ENCODE peak calls at places on chromosomes 4 and X, in six cellular contexts. N is suprapubic skin, R is coronary artery, W is astrocyte, E is psoas muscle, D is testis. X is an unnamed sample.

GRCh38 chrX:45767021-45767491 is 566.4 kb upstream of the DIPK2B start:
- DNase-seq in D (no peak), W (peak), R (no peak), E (no peak), N (no peak), X (no peak)

GRCh38 chrX:108224727-108225455 is 133.3 kb downstream of the ATG4A start:
- DNase-seq in R (no peak), D (peak), E (peak), N (no peak), W (peak), X (no peak)

GRCh38 chrX:151789179-151789800 is 54.7 kb downstream of the CNGA2 start:
- DNase-seq in R (no peak), W (peak), N (peak), E (peak), D (no peak), X (no peak)

GRCh38 chrX:25344191-25344936 is 328.6 kb upstream of the ARX start:
- DNase-seq in N (no peak), D (no peak), E (no peak), R (no peak), W (no peak), X (no peak)

GRCh38 chr4:88526221-88526815 is 2.7 kb upstream of the PYURF start:
- DNase-seq in W (no peak), E (no peak), N (no peak), R (no peak), D (no peak), X (no peak)

GRCh38 chr4:53555111-53555510 is 36.2 kb downstream of the LNX1 start:
- DNase-seq in W (no peak), E (no peak), R (no peak), N (no peak), D (no peak), X (no peak)

GRCh38 chr4:41258783-41259182 is 2.1 kb downstream of the UCHL1 start:
- DNase-seq in W (peak), N (no peak), D (peak), R (no peak), E (no peak), X (no peak)

GRCh38 chrX:77793950-77794349 is 7.9 kb upstream of the ATRX start:
- DNase-seq in D (no peak), R (no peak), E (no peak), W (no peak), N (no peak), X (no peak)

GRCh38 chrX:68832101-68832416 is 3.2 kb downstream of the EFNB1 start:
- DNase-seq in N (peak), D (peak), R (peak), E (peak), W (peak), X (no peak)

DNA sequence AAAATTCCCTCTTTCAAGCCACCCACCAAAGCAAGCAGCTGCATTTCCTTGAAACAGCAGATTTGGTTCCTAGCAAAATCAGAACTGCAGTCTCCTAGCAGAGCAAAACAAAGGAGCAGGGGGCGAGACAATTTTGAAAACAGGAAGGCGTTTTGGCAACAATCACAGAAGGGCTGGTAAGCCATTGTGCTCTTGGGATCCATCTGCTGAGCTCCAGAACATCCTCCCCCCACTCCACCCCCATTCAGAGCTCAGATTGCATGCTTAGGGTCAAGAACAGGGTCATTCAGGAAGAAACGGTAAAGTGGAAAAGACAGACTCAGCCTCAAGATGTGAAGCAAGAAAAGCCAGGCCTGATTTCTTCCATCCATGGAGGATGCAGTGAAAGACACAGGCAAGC is 7.6 kb upstream of the PCDH19 start:
- DNase-seq in D (no peak), W (no peak), N (no peak), E (no peak), R (no peak), X (no peak)
- H3K27ac ChIP-seq in D (no peak), W (no peak), N (no peak), E (no peak), R (no peak), X (no peak)

DNA sequence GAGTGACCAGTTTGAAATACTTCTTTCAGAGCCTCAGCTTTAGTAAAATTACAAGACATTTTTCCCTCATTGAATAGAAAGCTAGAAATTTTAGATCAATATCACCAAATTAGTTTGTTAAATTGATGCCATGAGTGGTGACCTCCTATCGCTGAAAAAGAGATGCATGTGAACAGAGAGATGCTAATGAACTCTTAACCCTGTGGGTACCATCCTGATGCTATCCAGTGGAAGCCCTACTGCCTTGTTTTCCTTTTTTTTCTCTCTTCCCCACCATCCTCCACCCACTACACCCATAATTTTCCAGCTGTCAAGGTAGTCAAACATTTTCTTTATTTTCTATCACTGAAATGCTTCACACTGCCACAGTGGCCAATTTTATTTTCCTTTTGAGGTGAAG is 61.9 kb downstream of the PPEF1 start:
- DNase-seq in W (no peak), D (no peak), E (no peak), N (no peak), R (no peak), X (no peak)
- TF ChIP-seq CTCF in W (no peak), D (no peak), E (no peak), N (no peak), R (no peak), X (no peak)

GRCh38 chrX:153520286-153520917 is 3.0 kb downstream of the ATP2B3 start:
- DNase-seq in D (no peak), E (no peak), W (no peak), R (no peak), N (no peak), X (no peak)

GRCh38 chrX:153516055-153516454 is 1.4 kb upstream of the ATP2B3 start:
- DNase-seq in R (no peak), E (no peak), W (no peak), D (no peak), N (no peak), X (no peak)

GRCh38 chrX:153517421-153517820 is at the start of gene ATP2B3:
- DNase-seq in R (no peak), D (no peak), W (no peak), E (no peak), N (no peak), X (no peak)

GRCh38 chrX:153519569-153520285 is 2.3 kb downstream of the ATP2B3 start:
- DNase-seq in N (no peak), R (no peak), W (no peak), D (no peak), E (no peak), X (no peak)

DNA sequence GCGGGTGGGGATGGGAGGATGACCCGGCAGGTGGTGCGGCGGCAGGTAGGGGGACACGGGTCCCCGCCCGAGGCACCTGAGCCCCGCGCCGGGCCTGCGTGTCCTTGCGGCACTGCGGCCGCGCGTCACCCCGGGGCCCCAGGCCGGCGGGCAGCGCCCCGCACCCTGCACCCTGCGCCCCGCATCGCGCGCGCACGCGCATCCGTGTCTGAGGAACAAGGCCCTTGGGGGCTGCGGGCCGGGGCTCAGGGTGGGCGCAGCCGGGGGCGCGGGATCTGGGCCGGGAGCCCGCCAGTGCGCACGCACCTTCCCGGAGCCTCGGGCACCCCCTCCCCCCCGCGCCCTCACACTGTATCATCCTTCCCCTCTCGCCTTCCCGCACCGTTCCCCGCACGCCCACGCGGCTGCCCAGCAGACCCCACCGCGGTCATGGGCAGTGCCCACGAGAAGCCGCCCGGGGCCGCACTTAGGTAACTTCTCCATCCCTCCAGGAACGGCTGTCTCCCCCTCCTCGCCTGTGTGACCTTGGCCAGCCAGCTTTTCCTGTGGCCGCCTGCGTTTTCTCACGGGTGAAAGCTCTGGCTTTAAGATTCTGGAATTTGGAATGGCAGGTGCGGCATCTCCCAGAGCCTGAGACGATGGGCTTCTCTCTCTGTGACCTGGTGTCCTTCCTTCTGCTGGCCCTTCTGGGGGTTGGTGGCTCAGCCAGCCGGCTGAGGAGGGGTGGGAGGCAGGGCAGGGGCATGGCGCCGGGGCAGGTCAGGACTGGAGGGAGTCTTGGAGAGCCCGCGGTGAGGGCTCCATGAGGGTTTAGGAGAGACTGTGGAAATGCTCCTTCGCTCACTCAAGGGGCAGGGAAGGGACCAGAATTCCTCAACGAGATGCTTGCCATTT is 746 bp downstream of the ATP2B3 start:
- DNase-seq in D (no peak), R (no peak), N (no peak), E (no peak), W (no peak), X (no peak)
- H3K4me3 ChIP-seq in D (no peak), R (peak), N (no peak), E (no peak), W (no peak), X (no peak)

DNA sequence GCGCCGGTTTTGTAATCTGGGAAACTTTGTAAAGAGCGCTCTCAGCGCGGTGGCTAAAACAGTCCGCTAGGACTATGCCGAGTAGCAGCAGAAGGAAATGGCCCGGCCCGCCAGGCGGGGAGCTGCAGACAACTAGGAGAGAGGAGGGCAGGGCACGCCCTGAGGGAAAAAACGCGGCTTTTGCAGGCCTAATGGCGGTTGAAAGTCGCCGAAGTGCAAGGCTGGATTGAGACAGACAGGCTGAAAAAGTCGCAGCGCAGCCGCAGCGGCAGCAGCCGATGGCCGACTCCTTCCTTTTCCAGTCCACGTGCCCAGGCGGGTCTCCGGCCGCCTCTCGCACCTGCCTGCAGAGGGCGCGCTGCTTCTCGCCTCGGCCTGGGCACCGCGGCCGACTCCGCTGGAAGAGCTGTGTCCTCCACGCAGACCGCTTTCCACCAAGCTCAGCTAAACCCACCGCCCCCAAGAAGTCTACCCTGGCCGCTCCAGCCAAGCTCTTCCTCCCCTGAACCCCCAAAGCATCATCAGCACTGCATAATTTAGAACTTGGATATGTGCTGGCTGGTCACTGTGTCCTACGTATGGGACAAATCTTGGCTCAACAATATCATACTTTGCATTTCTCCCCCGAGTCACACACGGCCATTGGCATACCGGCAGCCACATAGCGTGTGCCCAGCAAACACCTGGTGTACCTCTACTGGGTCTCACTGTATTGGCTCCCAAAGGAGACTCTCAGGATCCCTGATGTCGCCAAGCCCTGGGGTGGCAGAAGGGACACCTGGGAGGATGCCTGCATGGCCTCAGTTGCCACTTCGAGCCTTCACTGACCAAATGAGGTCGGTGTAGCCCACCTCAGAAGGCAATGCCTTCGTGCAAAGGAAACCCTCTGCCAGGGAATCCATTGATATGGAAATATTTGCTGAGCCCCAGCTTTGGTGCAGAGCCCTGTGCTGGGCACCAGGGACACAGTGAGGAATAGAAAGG is 14.5 kb downstream of the SLC25A5 start:
- DNase-seq in E (peak), W (peak), N (peak), R (peak), D (peak), X (no peak)
- H3K27ac ChIP-seq in E (peak), W (no peak), N (peak), R (no peak), D (no peak), X (peak)

DNA sequence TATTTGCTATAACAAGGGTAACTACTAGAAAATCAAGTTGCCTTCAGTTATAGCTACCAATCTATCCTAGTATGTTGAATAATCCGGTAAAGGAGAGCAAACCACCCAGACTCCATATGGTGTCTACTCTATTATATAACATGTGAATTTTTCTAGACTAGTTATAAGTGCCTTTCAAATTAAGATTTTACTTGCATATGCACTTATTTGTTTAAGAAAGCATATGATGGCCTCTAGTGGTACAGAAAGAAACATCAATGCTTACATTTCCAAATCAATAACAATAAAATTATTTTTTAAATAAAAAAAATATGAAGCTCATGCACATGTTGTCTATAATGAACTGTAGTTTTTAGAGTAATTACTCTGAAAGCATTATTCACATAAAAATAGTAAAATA is 1516.4 kb upstream of the PABPC4L start:
- DNase-seq in N (no peak), W (no peak), E (no peak), D (no peak), R (no peak), X (no peak)
- TF ChIP-seq CTCF in N (no peak), W (no peak), E (no peak), D (no peak), R (no peak), X (no peak)

GRCh38 chr4:76952071-76952470 is 2.5 kb downstream of the SEPTIN11 start:
- DNase-seq in W (peak), R (no peak), N (no peak), D (no peak), E (no peak), X (no peak)
- H3K4me3 ChIP-seq in W (peak), R (no peak), N (no peak), D (no peak), E (no peak), X (peak)

DNA sequence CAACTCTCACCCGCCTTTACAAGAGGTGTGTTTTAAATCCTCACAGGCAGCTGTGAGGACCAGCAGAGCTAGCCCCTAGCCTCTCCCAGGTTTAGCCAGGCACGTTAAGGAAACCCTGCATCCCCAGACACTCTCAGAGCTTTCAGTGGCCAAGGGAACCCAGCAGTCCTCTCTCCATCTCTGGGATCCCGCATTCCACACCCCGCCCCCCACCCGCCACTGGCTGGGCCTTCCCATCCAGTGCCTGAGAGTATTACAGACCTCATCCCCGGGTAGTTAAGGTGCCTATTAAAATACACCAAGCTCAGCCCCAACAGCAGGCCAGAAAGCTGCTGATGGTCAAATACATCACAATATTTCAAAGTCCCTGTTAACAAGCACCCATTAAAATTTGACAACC is 256.2 kb downstream of the BCOR start:
- DNase-seq in E (no peak), W (no peak), N (no peak), D (no peak), R (no peak), X (no peak)
- H3K27ac ChIP-seq in E (no peak), W (no peak), N (no peak), D (no peak), R (peak), X (no peak)

GRCh38 chr4:78707268-78707667 is 68.9 kb upstream of the BMP2K start:
- DNase-seq in E (no peak), N (no peak), W (no peak), R (no peak), D (no peak), X (no peak)

GRCh38 chr4:78710536-78710935 is 65.6 kb upstream of the BMP2K start:
- DNase-seq in W (peak), N (no peak), R (no peak), E (no peak), D (no peak), X (no peak)

GRCh38 chr4:78706302-78706701 is 69.8 kb upstream of the BMP2K start:
- DNase-seq in W (peak), R (no peak), N (no peak), D (no peak), E (no peak), X (no peak)

GRCh38 chr4:78704981-78705757 is 71.0 kb upstream of the BMP2K start:
- DNase-seq in E (no peak), D (peak), R (no peak), N (no peak), W (peak), X (no peak)

DNA sequence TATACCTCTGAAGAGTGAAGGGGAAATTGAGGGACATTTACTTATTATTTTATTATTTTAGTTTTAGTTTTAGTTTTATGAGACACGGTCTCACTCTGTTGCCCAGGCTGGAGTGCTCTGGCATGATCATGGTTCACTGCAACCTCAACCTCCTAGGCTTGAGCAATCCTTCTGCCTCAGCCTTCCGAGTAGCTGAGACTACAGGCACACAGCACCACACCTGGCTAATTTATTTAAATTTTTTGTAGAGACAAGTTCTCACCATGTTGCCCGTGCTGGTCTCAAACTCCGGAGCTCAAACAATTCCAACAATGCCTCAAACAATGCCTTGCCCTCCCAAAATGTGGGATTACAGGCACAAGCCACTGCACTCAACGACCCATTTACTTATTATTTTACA is 68.4 kb upstream of the BMP2K start:
- DNase-seq in E (no peak), R (no peak), D (no peak), N (no peak), W (no peak), X (no peak)
- TF ChIP-seq CTCF in E (no peak), R (no peak), D (no peak), N (no peak), W (no peak), X (no peak)

DNA sequence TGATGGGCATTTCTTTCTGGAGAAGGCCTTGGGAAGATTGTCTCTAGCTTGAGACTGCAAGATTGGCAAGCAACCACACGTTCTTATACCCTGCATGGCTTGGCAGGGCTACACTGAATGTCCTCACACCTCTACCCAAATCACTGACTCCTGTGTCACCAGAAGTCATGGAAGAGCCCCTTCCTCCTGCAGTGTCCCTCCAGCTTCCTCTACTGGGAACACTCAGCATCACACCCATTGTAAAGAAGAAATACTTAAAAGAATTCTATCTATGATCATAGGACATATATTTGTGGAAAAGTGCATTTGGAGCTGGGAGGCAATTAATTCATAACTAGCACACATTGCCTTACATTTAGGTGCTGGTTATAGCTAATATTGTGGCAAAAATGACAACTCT is 113.1 kb downstream of the CCSER1 start:
- DNase-seq in W (no peak), E (no peak), N (no peak), R (no peak), D (no peak), X (no peak)
- H3K4me3 ChIP-seq in W (no peak), E (no peak), N (no peak), R (no peak), D (no peak), X (no peak)

GRCh38 chrX:44104699-44105098 is 131.5 kb upstream of the NDP start:
- DNase-seq in N (no peak), R (no peak), W (no peak), E (no peak), D (no peak), X (no peak)
- H3K27ac ChIP-seq in N (no peak), R (no peak), W (no peak), E (no peak), D (no peak), X (no peak)

X was measured in esophagus muscularis mucosa.